ENCODE peak calls at places on chromosomes 11 and 22, in seven cellular contexts. S is mesendoderm, A is trophoblast cell, R is neuronal stem cell, F is IMR-90, O is H1, P is mesenchymal stem cell. Z is an unnamed sample.
A peak's percentile ranks its signal among the peaks of the same experiment; 100 is the strongest.

GRCh38 chr11:113730887-113731726 is 25.0 kb upstream of the TMPRSS5 start:
- DNase-seq in S (peak; percentile 69), A (peak; percentile 19), R (peak; percentile 41), F (peak; percentile 64), O (no peak), P (peak; percentile 52), Z (peak; percentile 45)

GRCh38 chr11:62501432-62501891 is 45.1 kb downstream of the AHNAK start:
- DNase-seq in S (no peak), A (no peak), R (no peak), F (peak; percentile 26), O (no peak), P (no peak), Z (no peak)

GRCh38 chr11:125165111-125165663 is 636 bp downstream of the PKNOX2 start:
- DNase-seq in S (peak; percentile 75), A (peak; percentile 10), R (peak; percentile 29), F (peak; percentile 24), O (no peak), P (peak; percentile 66), Z (no peak)

GRCh38 chr11:132551011-132551410 is 981.3 kb downstream of the OPCML start:
- DNase-seq in S (no peak), A (no peak), R (no peak), F (no peak), O (no peak), P (no peak), Z (no peak)

GRCh38 chr11:115334932-115335788 is 169.1 kb downstream of the CADM1 start:
- DNase-seq in S (peak; percentile 25), A (no peak), R (peak; percentile 12), F (peak; percentile 52), O (no peak), P (peak; percentile 39), Z (no peak)

GRCh38 chr11:34299284-34299961 is 58.4 kb downstream of the ABTB2 start:
- DNase-seq in S (peak; percentile 49), A (no peak), R (peak; percentile 21), F (no peak), O (no peak), P (no peak), Z (no peak)

GRCh38 chr11:60985991-60986915 is 14.8 kb downstream of the CD6 start:
- DNase-seq in S (no peak), A (no peak), R (no peak), F (peak; percentile 46), O (no peak), P (no peak), Z (no peak)

GRCh38 chr11:38296211-38296776 is 1698.3 kb upstream of the RAG2 start:
- DNase-seq in S (no peak), A (no peak), R (no peak), F (no peak), O (no peak), P (no peak), Z (no peak)

GRCh38 chr11:108568183-108568858 is 25.2 kb downstream of the EXPH5 start:
- DNase-seq in S (no peak), A (no peak), R (no peak), F (no peak), O (no peak), P (no peak), Z (no peak)

GRCh38 chr11:120146413-120147093 is 8.6 kb upstream of the TRIM29 start:
- DNase-seq in S (no peak), A (no peak), R (no peak), F (no peak), O (no peak), P (no peak), Z (no peak)

GRCh38 chr22:50606126-50606525 is 5.5 kb downstream of the MAPK8IP2 start:
- DNase-seq in S (no peak), A (no peak), R (no peak), F (no peak), O (no peak), P (no peak), Z (no peak)

GRCh38 chr22:22030493-22031182 is 48.1 kb upstream of the TOP3B start:
- DNase-seq in S (peak; percentile 57), A (no peak), R (no peak), F (peak; percentile 50), O (no peak), P (peak; percentile 7), Z (peak; percentile 70)

GRCh38 chr11:11813288-11813962 is 28.3 kb upstream of the USP47 start:
- DNase-seq in S (peak; percentile 5), A (peak; percentile 89), R (no peak), F (peak; percentile 97), O (no peak), P (peak; percentile 96), Z (no peak)

GRCh38 chr22:29343313-29343805 is 27.9 kb upstream of the RASL10A start:
- DNase-seq in S (no peak), A (no peak), R (no peak), F (peak; percentile 40), O (no peak), P (no peak), Z (no peak)

GRCh38 chr22:35894937-35895708 is 133.5 kb downstream of the RBFOX2 start:
- DNase-seq in S (no peak), A (peak; percentile 75), R (no peak), F (peak; percentile 79), O (no peak), P (peak; percentile 85), Z (no peak)

GRCh38 chr22:50529416-50530279 is at the start of gene TYMP:
- DNase-seq in S (no peak), A (no peak), R (no peak), F (no peak), O (no peak), P (peak; percentile 39), Z (no peak)

GRCh38 chr22:44523981-44524759 is 26.1 kb upstream of the RTL6 start:
- DNase-seq in S (no peak), A (peak; percentile 70), R (no peak), F (peak; percentile 99), O (no peak), P (peak; percentile 99), Z (peak; percentile 7)

GRCh38 chr11:112293614-112294013 is 33.0 kb upstream of the PLET1 start:
- DNase-seq in S (no peak), A (no peak), R (no peak), F (no peak), O (no peak), P (no peak), Z (no peak)

GRCh38 chr11:2806351-2807058 is 79.1 kb downstream of the CDKN1C start:
- DNase-seq in S (no peak), A (no peak), R (no peak), F (no peak), O (no peak), P (no peak), Z (peak; percentile 27)

GRCh38 chr22:39616781-39617180 is 46.2 kb downstream of the CACNA1I start:
- DNase-seq in S (no peak), A (no peak), R (no peak), F (no peak), O (no peak), P (no peak), Z (no peak)

GRCh38 chr22:24529898-24530297 is 25.0 kb downstream of the GUCD1 start:
- DNase-seq in S (no peak), A (no peak), R (no peak), F (no peak), O (no peak), P (no peak), Z (no peak)

GRCh38 chr22:38427465-38427864 is 27.5 kb downstream of the KCNJ4 start:
- DNase-seq in S (no peak), A (no peak), R (no peak), F (no peak), O (no peak), P (no peak), Z (no peak)

DNA sequence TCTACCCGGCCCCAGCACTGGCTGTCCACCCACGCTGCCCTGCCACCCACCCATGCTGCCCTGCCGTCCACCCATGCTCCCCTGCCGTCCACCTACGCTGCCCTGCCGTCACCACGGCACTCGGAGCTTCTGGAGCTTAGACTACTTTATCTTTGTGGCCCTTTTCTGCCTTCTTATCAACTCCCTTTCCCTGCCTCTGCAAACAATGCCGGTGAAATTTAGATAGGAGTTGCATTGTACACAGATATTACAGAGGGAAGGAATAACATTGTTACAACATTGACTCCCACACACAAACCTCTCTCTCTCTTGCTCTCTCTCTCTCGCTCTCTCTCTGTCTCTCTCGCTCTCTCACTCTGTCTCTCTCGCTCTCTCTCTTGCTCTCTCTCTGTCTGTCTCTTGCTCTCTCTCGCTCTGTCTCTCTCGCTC is 33.7 kb upstream of the BRSK2 start:
- DNase-seq in S (no peak), A (no peak), R (no peak), F (no peak), O (no peak), P (no peak), Z (no peak)
- H3K4ac ChIP-seq in S (no peak overlapping the region), A (no peak overlapping the region), R (no peak overlapping the region), F (no peak overlapping the region), O (no peak overlapping the region), P (no peak overlapping the region), Z (no peak overlapping the region)

GRCh38 chr22:27436591-27436990 is 365.0 kb downstream of the MN1 start:
- DNase-seq in S (no peak), A (no peak), R (no peak), F (no peak), O (no peak), P (no peak), Z (no peak)
- H2AK5ac ChIP-seq in S (no peak overlapping the region), A (peak overlapping the region; percentile 1), R (peak overlapping the region; percentile 30), F (peak overlapping the region; percentile 1), O (peak overlapping the region; percentile 17), P (peak overlapping the region; percentile 47), Z (no peak overlapping the region)

GRCh38 chr11:45089251-45089650 is 57.2 kb upstream of the PRDM11 start:
- DNase-seq in S (no peak), A (peak; percentile 97), R (no peak), F (peak; percentile 93), O (no peak), P (peak; percentile 91), Z (no peak)

GRCh38 chr11:45085657-45086501 is 60.6 kb upstream of the PRDM11 start:
- DNase-seq in S (peak; percentile 34), A (peak; percentile 83), R (no peak), F (no peak), O (no peak), P (no peak), Z (peak; percentile 54)

GRCh38 chr11:45086526-45086925 is 59.9 kb upstream of the PRDM11 start:
- DNase-seq in S (no peak), A (no peak), R (no peak), F (no peak), O (no peak), P (no peak), Z (no peak)

GRCh38 chr11:45087761-45088160 is 58.7 kb upstream of the PRDM11 start:
- DNase-seq in S (no peak), A (peak; percentile 54), R (no peak), F (no peak), O (no peak), P (no peak), Z (no peak)

GRCh38 chr11:45087301-45087700 is 59.1 kb upstream of the PRDM11 start:
- DNase-seq in S (no peak), A (peak; percentile 59), R (no peak), F (peak; percentile 60), O (no peak), P (peak; percentile 90), Z (no peak)
- H3K27ac ChIP-seq in S (no peak overlapping the region), A (no peak overlapping the region), R (no peak overlapping the region), F (peak overlapping the region; percentile 97), O (no peak overlapping the region), P (no peak overlapping the region), Z (no peak overlapping the region)

DNA sequence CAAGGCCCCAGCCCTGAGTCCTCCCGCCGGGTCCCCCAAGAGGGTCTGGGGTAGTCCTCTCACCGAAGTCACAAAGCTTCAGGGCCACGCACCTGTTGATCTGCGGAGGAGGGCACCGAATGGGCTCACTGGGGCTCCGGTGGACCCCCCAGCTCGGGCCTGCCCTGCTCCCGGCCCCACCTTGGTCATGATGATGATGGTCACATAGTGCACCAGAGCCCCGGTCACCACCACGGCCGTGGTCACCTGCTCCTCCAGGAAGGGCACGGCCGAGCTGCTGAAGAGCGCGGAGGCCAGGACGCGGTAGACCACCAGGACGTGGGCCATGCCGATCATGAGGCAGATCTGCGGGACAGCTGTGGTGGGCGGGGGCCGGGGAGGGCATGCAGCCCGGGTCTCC is 13.5 kb upstream of the SIGIRR start:
- DNase-seq in S (no peak), A (no peak), R (no peak), F (no peak), O (no peak), P (no peak), Z (no peak)
- H3K4ac ChIP-seq in S (no peak overlapping the region), A (no peak overlapping the region), R (no peak overlapping the region), F (no peak overlapping the region), O (no peak overlapping the region), P (no peak overlapping the region), Z (no peak overlapping the region)